ENCODE peak calls at places on chromosomes 16 and 17, in eight cellular contexts. K is activated naive CD8-positive, alpha-beta T cell treated with anti-CD3 and anti-CD28 coated beads for 36 hours; L is NCI-H1930; R is midbrain; Z is left cardiac atrium; D is DMS153; E is retina; I is smooth muscle cell of the brain vasculature. M is an unnamed sample.

GRCh38 chr16:3101841-3102470 is 2.9 kb upstream of the ZSCAN10 start:
- DNase-seq in K (no peak), L (no peak), R (no peak), Z (peak), D (no peak), E (no peak), I (no peak), M (no peak)

GRCh38 chr17:2909164-2909852 is 113.1 kb downstream of the RAP1GAP2 start:
- DNase-seq in K (no peak), L (no peak), R (no peak), Z (no peak), D (no peak), E (no peak), I (no peak), M (no peak)

GRCh38 chr16:31093132-31093703 is 1.4 kb downstream of the VKORC1 start:
- DNase-seq in K (no peak), L (no peak), R (peak), Z (no peak), D (no peak), E (peak), I (no peak), M (peak)

GRCh38 chr16:66487580-66488235 is 60.6 kb downstream of the BEAN1 start:
- DNase-seq in K (no peak), L (no peak), R (no peak), Z (no peak), D (no peak), E (no peak), I (no peak), M (no peak)

GRCh38 chr17:55237826-55238196 is 26.9 kb upstream of the HLF start:
- DNase-seq in K (no peak), L (no peak), R (peak), Z (no peak), D (no peak), E (no peak), I (peak), M (no peak)

GRCh38 chr17:47197821-47198220 is 8.7 kb upstream of the CDC27 start:
- DNase-seq in K (no peak), L (no peak), R (no peak), Z (no peak), D (no peak), E (no peak), I (no peak), M (no peak)

GRCh38 chr16:70720431-70721201 is 34.8 kb upstream of the MTSS2 start:
- DNase-seq in K (no peak), L (no peak), R (no peak), Z (no peak), D (no peak), E (no peak), I (no peak), M (no peak)

GRCh38 chr17:74288785-74289184 is 14.8 kb downstream of the DNAI2 start:
- DNase-seq in K (peak), L (no peak), R (no peak), Z (no peak), D (no peak), E (no peak), I (no peak), M (no peak)

GRCh38 chr16:67677712-67678111 is 11.1 kb downstream of the C16orf86 start:
- DNase-seq in K (no peak), L (no peak), R (no peak), Z (no peak), D (no peak), E (no peak), I (no peak), M (no peak)

GRCh38 chr17:4161560-4162221 is 18.7 kb downstream of the CYB5D2 start:
- DNase-seq in K (no peak), L (no peak), R (no peak), Z (no peak), D (no peak), E (peak), I (no peak), M (no peak)

GRCh38 chr17:80910043-80910442 is 81.6 kb upstream of the CHMP6 start:
- DNase-seq in K (no peak), L (no peak), R (no peak), Z (no peak), D (no peak), E (no peak), I (no peak), M (no peak)

GRCh38 chr17:49588726-49589555 is 13.3 kb downstream of the NXPH3 start:
- DNase-seq in K (no peak), L (no peak), R (no peak), Z (no peak), D (no peak), E (no peak), I (no peak), M (no peak)

GRCh38 chr17:72580321-72581127 is 459.7 kb downstream of the SOX9 start:
- DNase-seq in K (no peak), L (no peak), R (no peak), Z (no peak), D (peak), E (no peak), I (no peak), M (no peak)

GRCh38 chr17:28347261-28347891 is 10.0 kb downstream of the POLDIP2 start:
- DNase-seq in K (no peak), L (no peak), R (no peak), Z (no peak), D (no peak), E (no peak), I (no peak), M (no peak)

GRCh38 chr16:88783391-88784073 is 1.5 kb downstream of the PIEZO1 start:
- DNase-seq in K (no peak), L (no peak), R (peak), Z (peak), D (no peak), E (no peak), I (no peak), M (no peak)

GRCh38 chr17:68035131-68035522 is 408 bp upstream of the KPNA2 start:
- DNase-seq in K (peak), L (peak), R (peak), Z (peak), D (no peak), E (no peak), I (no peak), M (no peak)

GRCh38 chr17:74569001-74569391 is 1.7 kb upstream of the CD300H start:
- DNase-seq in K (no peak), L (no peak), R (no peak), Z (no peak), D (no peak), E (no peak), I (no peak), M (no peak)

M was measured in foreskin melanocyte.